ENCODE peak calls at places on chromosomes 12 and 14, in seven cellular contexts. H is neural progenitor cell; C is CD4-positive, alpha-beta T cell; B is cardiac muscle cell; K is lower leg skin; G is uterus; U is CD8-positive, alpha-beta T cell. M is an unnamed sample.

GRCh38 chr12:96514328-96514727 is 25.0 kb downstream of the CFAP54 start:
- DNase-seq in B (peak), G (no peak), K (no peak), U (no peak), C (no peak), H (no peak), M (no peak)

GRCh38 chr12:48973992-48974673 is 2.6 kb upstream of the WNT10B start:
- DNase-seq in U (peak), B (peak), C (no peak), H (peak), G (no peak), K (no peak), M (no peak)

GRCh38 chr12:6852651-6853354 is 853 bp downstream of the USP5 start:
- DNase-seq in G (peak), B (peak), U (peak), H (peak), K (peak), C (peak), M (no peak)

GRCh38 chr12:24901975-24902461 is 46.9 kb downstream of the BCAT1 start:
- DNase-seq in C (no peak), K (no peak), G (no peak), H (peak), B (no peak), U (no peak), M (no peak)

GRCh38 chr12:262817-263216 is at the start of gene SLC6A13:
- DNase-seq in K (no peak), C (no peak), G (no peak), B (no peak), H (peak), U (no peak), M (no peak)

GRCh38 chr14:72961579-72962335 is 35.5 kb downstream of the DCAF4 start:
- DNase-seq in C (no peak), H (no peak), G (no peak), B (no peak), K (no peak), U (no peak), M (no peak)

GRCh38 chr12:16349132-16349463 is 1.7 kb downstream of the MGST1 start:
- DNase-seq in U (no peak), B (peak), H (peak), K (peak), G (peak), C (no peak), M (peak)

GRCh38 chr12:66456622-66457021 is 154.3 kb downstream of the HELB start:
- DNase-seq in C (no peak), G (no peak), B (no peak), U (no peak), H (no peak), K (no peak), M (no peak)

GRCh38 chr14:95314609-95315008 is 5.1 kb downstream of the CLMN start:
- DNase-seq in H (no peak), U (no peak), C (no peak), K (no peak), G (no peak), B (peak), M (no peak)

GRCh38 chr14:87995500-87996275 is 2.7 kb upstream of the GALC start:
- DNase-seq in U (no peak), H (peak), C (no peak), B (peak), K (no peak), G (no peak), M (no peak)

DNA sequence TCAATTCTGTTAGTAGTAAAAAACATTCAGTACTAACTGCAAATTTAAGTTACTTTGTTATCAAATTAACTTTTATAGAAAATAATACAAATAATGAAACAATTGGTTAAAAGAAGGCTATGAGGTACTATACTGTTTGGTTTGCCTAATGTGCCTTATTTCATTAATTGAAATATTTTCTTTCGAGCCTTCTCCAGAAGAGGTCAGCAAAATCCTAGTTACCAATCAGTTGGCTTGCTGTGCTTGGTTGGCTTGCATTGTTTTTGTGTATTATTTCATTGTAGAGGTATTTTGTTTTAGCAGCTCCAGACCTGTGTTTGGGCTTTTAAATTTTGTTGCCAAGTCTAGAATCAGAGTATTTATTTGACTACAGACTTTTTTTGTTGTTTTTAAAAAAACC is 68.5 kb downstream of the AEBP2 start:
- DNase-seq in B (peak), C (no peak), G (no peak), U (no peak), K (no peak), H (no peak), M (no peak)
- TF ChIP-seq CTCF in B (peak), C (no peak), G (peak), U (no peak), K (no peak), H (no peak), M (no peak)

DNA sequence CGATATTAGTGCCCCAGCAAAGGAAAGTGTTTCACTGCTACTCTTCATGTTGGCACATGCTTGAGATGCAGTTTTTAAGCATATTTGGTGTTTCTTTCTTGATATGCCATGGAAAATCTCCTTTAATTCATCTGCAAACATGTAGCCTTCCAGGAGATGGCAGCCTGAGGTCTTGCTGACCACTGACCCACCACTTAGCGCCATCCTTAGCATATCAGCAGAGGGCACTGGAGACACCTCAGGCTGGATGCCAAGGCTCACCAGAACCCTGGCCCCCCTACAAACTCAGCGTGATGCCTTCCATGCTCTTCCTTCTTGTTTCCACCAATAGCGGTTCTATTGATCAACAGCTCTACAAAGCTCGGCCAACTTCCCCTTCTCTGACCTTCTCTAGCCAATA is 209.9 kb downstream of the SLC15A4 start:
- DNase-seq in G (no peak), B (no peak), C (no peak), U (no peak), H (peak), K (no peak), M (no peak)
- TF ChIP-seq CTCF in G (no peak), B (no peak), C (no peak), U (no peak), H (peak), K (no peak), M (no peak)

DNA sequence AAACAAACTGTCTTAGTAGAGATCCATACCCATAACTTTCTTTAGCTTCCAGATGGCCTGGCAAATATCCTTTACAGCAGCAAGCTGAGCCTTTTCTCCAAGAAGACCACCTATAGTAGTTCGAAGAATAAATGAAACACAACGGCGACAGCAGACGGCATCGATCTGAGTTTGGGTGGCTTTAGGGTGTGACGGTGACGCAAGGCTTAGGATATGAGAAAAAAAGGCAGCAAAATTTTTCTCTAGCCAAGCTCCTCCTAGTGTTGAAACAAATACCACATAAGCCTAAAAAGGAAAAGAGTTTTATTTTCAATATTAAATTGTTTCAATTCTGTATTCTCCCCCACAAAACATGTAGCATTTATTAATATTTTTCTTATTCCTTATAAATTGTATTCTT is 33.3 kb downstream of the HEATR5A start:
- DNase-seq in C (no peak), G (no peak), H (no peak), U (no peak), K (no peak), B (no peak), M (no peak)
- TF ChIP-seq CTCF in C (no peak), G (no peak), H (no peak), U (no peak), K (no peak), B (no peak), M (no peak)

DNA sequence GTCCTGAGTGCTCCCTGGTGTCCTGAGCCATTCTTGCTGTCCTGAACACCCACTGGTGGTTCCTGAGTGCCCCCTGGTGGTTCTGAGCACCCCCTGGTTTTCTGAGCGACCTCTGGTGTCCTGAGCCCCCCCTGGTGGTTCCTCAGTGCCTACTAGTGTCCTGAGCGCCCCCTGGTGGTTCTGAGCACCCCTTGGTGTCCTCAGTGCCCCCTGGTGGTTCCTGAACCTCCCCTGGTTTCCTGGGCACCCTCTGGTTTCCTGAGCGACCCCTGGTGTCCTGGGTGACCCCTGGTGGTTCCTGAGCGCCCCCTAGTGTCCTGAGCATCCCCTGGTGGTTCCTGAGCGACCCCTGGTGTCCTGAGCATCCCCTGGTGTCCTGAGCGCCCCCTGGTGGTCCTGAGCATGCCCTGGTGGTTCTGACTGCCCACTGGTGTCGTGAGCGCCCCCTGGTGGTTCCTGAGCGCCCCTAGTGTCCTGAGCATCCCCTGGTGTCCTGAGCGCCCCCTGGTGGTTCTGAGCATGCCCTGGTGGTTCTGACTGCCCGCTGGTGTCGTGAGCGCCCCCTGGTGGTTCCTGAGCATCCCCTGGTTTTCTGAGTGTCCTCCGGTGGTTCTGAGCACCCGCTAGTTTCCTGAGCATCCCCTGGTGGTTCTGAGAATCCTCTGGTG is 473.1 kb downstream of the TMEM121 start:
- DNase-seq in H (peak), B (no peak), G (no peak), K (no peak), C (peak), U (peak), M (no peak)
- TF ChIP-seq CTCF in H (peak), B (peak), G (no peak), K (no peak), C (peak), U (peak), M (no peak)

M was measured in omental fat pad.